ENCODE peak calls at places on chromosomes 12 and 14, in five cellular contexts. H, A, M, Q and F are unnamed samples.
A peak's percentile ranks its signal among the peaks of the same experiment; 100 is the strongest.

GRCh38 chr14:28766505-28767238 is at the start of gene FOXG1:
- DNase-seq in H (no peak), A (no peak), M (no peak), Q (no peak), F (peak; percentile 56)

GRCh38 chr12:113468365-113469223 is 3.1 kb downstream of the LHX5 start:
- DNase-seq in H (no peak), A (no peak), M (no peak), Q (no peak), F (no peak)

GRCh38 chr14:100617715-100618693 is 30.8 kb upstream of the BEGAIN start:
- DNase-seq in H (no peak), A (no peak), M (peak; percentile 54), Q (no peak), F (peak; percentile 86)

GRCh38 chr12:123940627-123940966 is 32.0 kb downstream of the CCDC92 start:
- DNase-seq in H (no peak), A (no peak), M (no peak), Q (no peak), F (no peak)

GRCh38 chr12:51320695-51321320 is 3.2 kb downstream of the BIN2 start:
- DNase-seq in H (no peak), A (no peak), M (no peak), Q (no peak), F (peak; percentile 23)

GRCh38 chr14:100389497-100390104 is 66.5 kb downstream of the SLC25A47 start:
- DNase-seq in H (peak; percentile 81), A (peak; percentile 79), M (no peak), Q (no peak), F (no peak)

GRCh38 chr12:77625441-77625840 is 205.3 kb upstream of the NAV3 start:
- DNase-seq in H (no peak), A (no peak), M (no peak), Q (no peak), F (peak; percentile 59)

GRCh38 chr12:75505706-75506312 is 5.6 kb downstream of the KRR1 start:
- DNase-seq in H (no peak), A (no peak), M (no peak), Q (no peak), F (peak; percentile 55)

GRCh38 chr14:88834883-88835431 is 10.5 kb downstream of the TTC8 start:
- DNase-seq in H (no peak), A (no peak), M (no peak), Q (no peak), F (peak; percentile 29)

DNA sequence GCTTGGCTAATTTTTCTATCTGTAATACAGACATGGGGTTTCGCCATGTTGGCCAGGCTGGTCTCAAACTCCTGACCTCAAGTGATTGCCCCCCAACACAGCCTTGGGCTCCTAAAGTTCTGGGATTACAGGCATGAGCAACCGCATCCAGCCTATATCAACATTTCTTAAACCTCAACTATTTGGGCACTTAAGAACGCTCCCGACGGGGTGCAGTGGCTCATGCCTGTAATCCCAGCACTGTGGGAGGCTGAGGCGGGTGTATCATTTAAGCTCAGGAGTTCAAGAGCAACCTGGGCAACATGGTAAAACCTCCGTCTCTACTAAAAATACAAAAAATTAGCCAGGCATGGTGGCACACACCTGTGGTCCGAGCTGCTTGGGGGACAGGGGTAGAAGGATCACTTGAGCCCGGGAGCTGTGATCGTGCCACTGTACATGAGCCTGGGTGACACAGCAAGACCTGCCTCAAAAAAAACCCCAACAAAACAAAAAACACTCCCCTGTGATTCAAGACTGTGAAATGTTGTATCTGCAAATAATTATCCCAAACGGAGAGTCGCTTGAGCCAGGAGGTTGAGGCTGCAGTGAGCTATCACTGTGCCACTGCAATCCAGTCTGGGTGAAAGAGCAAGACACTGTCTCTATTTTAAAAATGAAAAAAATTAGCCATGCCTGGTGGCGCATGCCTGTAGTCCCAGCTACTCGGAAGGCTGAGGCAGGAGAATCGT is 21.5 kb downstream of the PPTC7 start:
- DNase-seq in H (no peak), A (no peak), M (no peak), Q (no peak), F (no peak)
- H3K4me1 ChIP-seq in H (peaks cover 39% of the 10 kb centered on the region), A (peaks cover 3% of the 10 kb centered on the region), M (peaks cover 72% of the 10 kb centered on the region), Q (peaks cover 11% of the 10 kb centered on the region), F (peaks cover 35% of the 10 kb centered on the region)

DNA sequence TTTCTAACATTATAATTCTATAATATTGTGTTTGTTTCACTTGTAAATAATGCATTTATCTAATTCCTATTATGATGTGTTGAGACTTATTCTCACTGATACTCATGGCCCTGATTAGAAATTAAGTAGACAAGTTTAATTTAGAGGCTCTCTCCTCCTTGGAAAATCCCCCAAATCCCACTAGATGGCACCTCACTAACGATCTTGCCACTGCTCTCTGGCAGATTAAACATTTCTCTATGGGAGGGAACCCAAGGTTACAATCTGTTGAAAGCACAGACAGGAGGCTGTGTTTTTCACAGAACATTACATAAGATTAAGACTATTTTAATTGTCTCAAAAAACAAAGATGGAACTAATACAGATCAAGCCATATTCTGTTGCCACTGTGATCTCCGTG is 318.7 kb downstream of the LRFN5 start:
- DNase-seq in H (no peak), A (no peak), M (no peak), Q (no peak), F (peak; percentile 51)
- TF ChIP-seq CTCF in H (peak; percentile 16), A (no peak), M (no peak), Q (no peak), F (peak; percentile 49)

GRCh38 chr14:104753528-104754212 is 723 bp downstream of the SIVA1 start:
- DNase-seq in H (no peak), A (peak; percentile 41), M (no peak), Q (no peak), F (no peak)
- H3K27ac ChIP-seq in H (peak overlapping the region; percentile 87), A (peak overlapping the region; percentile 77), M (peak overlapping the region; percentile 86), Q (peak overlapping the region; percentile 96), F (peak overlapping the region; percentile 80)

DNA sequence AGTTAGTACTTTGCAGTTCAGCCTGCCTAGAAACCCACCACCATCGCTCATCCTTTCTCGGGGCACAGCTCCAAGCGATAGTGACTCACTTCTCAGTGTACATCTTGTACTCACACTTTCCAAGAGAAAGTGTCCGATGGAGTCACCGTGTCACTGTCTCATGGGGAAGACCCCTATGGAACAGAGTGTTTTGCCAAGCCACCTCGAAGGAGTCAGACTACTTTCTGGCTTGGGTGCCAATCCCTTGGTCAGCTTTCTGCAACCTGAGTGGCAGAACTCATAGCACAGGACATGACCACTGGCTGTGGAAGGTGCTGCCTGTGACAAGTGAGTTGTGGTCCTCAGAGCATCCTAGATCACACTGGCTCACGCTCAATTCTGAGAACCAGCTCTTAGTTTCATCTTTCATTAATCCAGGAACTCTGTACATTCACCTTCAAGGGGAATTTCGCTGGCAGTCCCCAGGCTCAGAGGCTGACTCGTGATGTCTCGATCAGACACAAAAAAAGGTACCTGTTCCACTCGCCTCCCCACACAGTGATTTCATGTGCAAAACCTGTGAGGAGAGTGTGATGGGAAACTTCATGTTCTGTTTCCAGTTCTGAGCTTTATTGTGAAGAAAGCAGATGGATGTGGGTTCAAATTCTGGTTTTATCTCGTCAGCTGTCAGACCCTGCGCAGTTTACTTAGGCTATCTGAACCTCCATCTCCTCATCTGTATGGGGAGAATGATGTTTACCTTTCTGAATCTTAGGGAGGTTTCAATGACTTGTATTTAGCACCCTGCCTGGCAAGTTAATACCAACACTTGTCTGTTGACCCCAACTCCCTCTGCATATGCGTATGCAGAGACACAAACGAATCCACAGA is 127.3 kb upstream of the CCND2 start:
- DNase-seq in H (no peak), A (no peak), M (no peak), Q (no peak), F (no peak)
- H3K4me1 ChIP-seq in H (no peaks in the 10 kb centered on the region), A (peaks cover 6% of the 10 kb centered on the region), M (peaks cover 9% of the 10 kb centered on the region), Q (no peaks in the 10 kb centered on the region), F (no peaks in the 10 kb centered on the region)

GRCh38 chr12:131713349-131713748 is 2.5 kb downstream of the SFSWAP start:
- DNase-seq in H (no peak), A (no peak), M (no peak), Q (no peak), F (no peak)
- TF ChIP-seq CTCF in H (no peak), A (no peak), M (no peak), Q (no peak), F (no peak)

GRCh38 chr12:56658921-56659320 is 13.1 kb upstream of the ATP5F1B start:
- DNase-seq in H (no peak), A (no peak), M (no peak), Q (no peak), F (no peak)
- H3K27ac ChIP-seq in H (no peak overlapping the region), A (no peak overlapping the region), M (no peak overlapping the region), Q (no peak overlapping the region), F (peak overlapping the region; percentile 78)

DNA sequence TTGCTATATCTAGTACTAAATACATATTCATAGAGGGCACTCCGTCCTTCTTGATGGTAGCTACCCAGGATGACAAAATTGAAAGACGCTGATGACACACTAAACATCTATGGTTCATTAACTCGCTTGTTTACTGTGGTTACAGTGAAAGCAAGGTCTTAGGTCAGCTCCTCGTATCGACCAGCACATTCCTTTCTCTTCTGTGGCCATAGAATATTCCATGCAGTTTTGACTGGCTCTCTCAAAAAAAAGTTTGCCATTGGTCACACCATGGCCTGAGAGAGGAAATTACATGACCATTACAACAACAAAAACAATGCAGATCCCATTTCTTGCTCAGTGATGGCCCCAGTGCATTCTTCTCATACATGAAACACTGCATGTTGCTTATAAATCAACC is 411.4 kb upstream of the SOX5 start:
- DNase-seq in H (no peak), A (no peak), M (no peak), Q (no peak), F (no peak)
- H3K4me1 ChIP-seq in H (no peaks in the 10 kb centered on the region), A (no peaks in the 10 kb centered on the region), M (no peaks in the 10 kb centered on the region), Q (no peaks in the 10 kb centered on the region), F (peaks cover 7% of the 10 kb centered on the region)

DNA sequence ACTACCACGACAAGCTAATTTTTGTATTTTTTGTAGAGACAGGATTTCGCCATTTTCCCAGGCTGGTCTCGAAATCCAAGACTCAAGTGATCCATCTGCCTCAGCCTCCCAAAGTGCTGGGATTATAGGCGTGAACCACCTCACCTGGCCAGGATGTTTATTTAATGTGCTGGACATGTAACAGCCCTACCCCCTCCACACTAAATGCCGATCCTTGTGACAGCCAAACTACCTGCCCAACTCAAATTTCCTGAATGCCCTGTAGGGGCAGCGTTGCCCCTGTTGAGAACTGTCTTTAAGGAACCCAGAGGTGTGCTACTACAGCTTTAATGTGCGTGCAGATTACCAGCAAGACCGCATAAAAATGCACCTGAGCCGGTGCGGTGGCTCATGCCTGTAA is 48.1 kb downstream of the KCNK13 start:
- DNase-seq in H (no peak), A (no peak), M (no peak), Q (no peak), F (no peak)
- TF ChIP-seq CTCF in H (no peak), A (no peak), M (no peak), Q (no peak), F (peak; percentile 36)

GRCh38 chr12:26678697-26679660 is 154.0 kb downstream of the ITPR2 start:
- DNase-seq in H (no peak), A (no peak), M (no peak), Q (no peak), F (no peak)
- H3K27ac ChIP-seq in H (no peak overlapping the region), A (no peak overlapping the region), M (no peak overlapping the region), Q (no peak overlapping the region), F (no peak overlapping the region)